ENCODE peak calls at places on chromosomes 11 and 22, in six cellular contexts. I is upper lobe of right lung, C is MM.1S, P is GM06990, G is lung, H is glutamatergic neuron. K is an unnamed sample.

GRCh38 chr22:37430941-37431340 is 3.7 kb upstream of the ELFN2 start:
- DNase-seq in G (no peak), I (no peak), H (no peak), C (no peak), P (no peak), K (no peak)

GRCh38 chr11:125923012-125923579 is 18.8 kb downstream of the DDX25 start:
- DNase-seq in C (peak; percentile 88), G (peak; percentile 64), I (peak; percentile 43), H (peak; percentile 70), P (no peak), K (no peak)

GRCh38 chr11:102552447-102553200 is 22.1 kb upstream of the MMP7 start:
- DNase-seq in C (no peak), H (no peak), G (peak; percentile 75), I (no peak), P (no peak), K (no peak)

GRCh38 chr22:23237841-23238240 is 57.5 kb downstream of the BCR start:
- DNase-seq in P (no peak), I (no peak), H (no peak), C (no peak), G (no peak), K (no peak)

GRCh38 chr11:117199061-117199915 is at the start of gene TAGLN:
- DNase-seq in I (peak; percentile 78), P (no peak), H (no peak), G (peak; percentile 64), C (no peak), K (no peak)

GRCh38 chr22:27100789-27101188 is 443.4 kb downstream of the MIAT start:
- DNase-seq in P (no peak), G (no peak), I (no peak), C (no peak), H (peak; percentile 74), K (no peak)

GRCh38 chr11:73326929-73327811 is 19.1 kb downstream of the ARHGEF17 start:
- DNase-seq in C (no peak), H (no peak), P (peak; percentile 66), G (no peak), I (no peak), K (no peak)

GRCh38 chr11:126723665-126724045 is 276.9 kb downstream of the KIRREL3 start:
- DNase-seq in P (no peak), H (no peak), G (no peak), C (no peak), I (no peak), K (no peak)

GRCh38 chr11:5737091-5737490 is 843 bp downstream of the OR56B1 start:
- DNase-seq in G (no peak), P (no peak), C (no peak), H (no peak), I (no peak), K (no peak)

GRCh38 chr11:46472662-46472994 is 81.1 kb upstream of the CHRM4 start:
- DNase-seq in G (no peak), P (no peak), H (no peak), C (no peak), I (no peak), K (no peak)

GRCh38 chr11:44943696-44944095 is 7.0 kb downstream of the TP53I11 start:
- DNase-seq in P (no peak), H (no peak), C (no peak), I (no peak), G (no peak), K (no peak)

GRCh38 chr11:28834877-28835276 is 726.7 kb downstream of the METTL15 start:
- DNase-seq in C (no peak), P (no peak), H (no peak), I (no peak), G (no peak), K (no peak)

GRCh38 chr11:19975414-19975990 is 184.8 kb downstream of the DBX1 start:
- DNase-seq in I (no peak), H (no peak), P (no peak), G (no peak), C (no peak), K (no peak)

GRCh38 chr11:26700536-26701235 is 21.2 kb downstream of the SLC5A12 start:
- DNase-seq in H (peak; percentile 66), C (no peak), P (no peak), I (no peak), G (no peak), K (no peak)

GRCh38 chr11:44894217-44894617 is 56.5 kb downstream of the TP53I11 start:
- DNase-seq in G (no peak), P (peak; percentile 26), I (peak; percentile 75), H (peak; percentile 93), C (peak; percentile 70), K (peak; percentile 47)

GRCh38 chr22:35149149-35149548 is 83.2 kb downstream of the ISX start:
- DNase-seq in C (no peak), G (no peak), P (no peak), I (peak; percentile 32), H (no peak), K (no peak)

GRCh38 chr11:64865286-64866172 is 12.9 kb downstream of the EHD1 start:
- DNase-seq in I (no peak), H (no peak), G (no peak), P (peak; percentile 71), C (peak; percentile 80), K (no peak)

GRCh38 chr11:76660533-76661305 is 9.8 kb downstream of the LRRC32 start:
- DNase-seq in H (peak; percentile 11), I (peak; percentile 63), C (no peak), G (no peak), P (no peak), K (no peak)

GRCh38 chr22:33248927-33249326 is 190.7 kb upstream of the SYN3 start:
- DNase-seq in G (no peak), C (no peak), I (no peak), H (no peak), P (no peak), K (no peak)

GRCh38 chr11:9568854-9569587 is 4.4 kb upstream of the WEE1 start:
- DNase-seq in C (peak; percentile 42), H (no peak), P (peak; percentile 52), I (no peak), G (peak; percentile 64), K (no peak)

GRCh38 chr11:16926868-16927267 is 87.3 kb downstream of the PLEKHA7 start:
- DNase-seq in H (no peak), P (no peak), G (no peak), I (no peak), C (no peak), K (no peak)

GRCh38 chr22:19910180-19910744 is 31.3 kb upstream of the COMT start:
- DNase-seq in G (no peak), P (no peak), C (no peak), I (no peak), H (no peak), K (no peak)

GRCh38 chr11:45580399-45580798 is 85.0 kb downstream of the CHST1 start:
- DNase-seq in P (no peak), G (no peak), H (no peak), I (peak; percentile 37), C (peak; percentile 40), K (no peak)

GRCh38 chr11:18105086-18105801 is 638 bp downstream of the SAAL1 start:
- DNase-seq in G (no peak), P (no peak), C (no peak), I (no peak), H (no peak), K (no peak)

DNA sequence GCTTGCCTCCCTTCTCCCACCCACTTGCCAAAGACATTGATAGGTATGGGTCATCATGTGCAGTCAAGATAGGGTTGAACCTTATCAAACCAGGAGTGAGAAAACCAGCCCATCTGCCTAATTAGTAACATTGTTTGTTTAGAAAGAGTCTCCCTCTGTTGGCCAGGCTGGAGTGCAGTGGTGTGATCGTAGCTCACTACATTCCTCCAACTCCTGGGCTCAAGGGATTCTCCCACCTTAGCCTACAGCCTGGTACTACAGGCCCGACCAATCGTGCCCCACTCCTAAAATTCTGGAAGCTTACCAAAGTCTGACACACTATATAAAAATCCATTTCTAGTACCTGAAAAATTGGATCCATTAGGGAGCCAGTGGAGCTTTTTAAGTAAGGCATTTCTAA is 4.5 kb downstream of the C11orf71 start:
- DNase-seq in H (no peak), C (peak; percentile 31), P (no peak), G (no peak), I (no peak), K (no peak)
- TF ChIP-seq CTCF in H (no peak), C (peak; percentile 45), P (peak; percentile 45), G (no peak), I (peak; percentile 19), K (no peak)

GRCh38 chr11:13836666-13837065 is 125.9 kb upstream of the SPON1 start:
- DNase-seq in H (no peak), P (no peak), C (no peak), G (no peak), I (no peak), K (no peak)

GRCh38 chr11:13831707-13832106 is 130.8 kb upstream of the SPON1 start:
- DNase-seq in C (no peak), H (no peak), I (no peak), G (no peak), P (no peak), K (no peak)

GRCh38 chr11:13837286-13837685 is 125.2 kb upstream of the SPON1 start:
- DNase-seq in I (no peak), G (no peak), H (no peak), C (no peak), P (no peak), K (no peak)

GRCh38 chr11:13834463-13834862 is 128.1 kb upstream of the SPON1 start:
- DNase-seq in G (no peak), H (peak; percentile 47), P (no peak), I (no peak), C (no peak), K (no peak)
- TF ChIP-seq CTCF in G (no peak), H (peak; percentile 72), P (peak; percentile 29), I (no peak), C (peak; percentile 23), K (peak; percentile 30)

DNA sequence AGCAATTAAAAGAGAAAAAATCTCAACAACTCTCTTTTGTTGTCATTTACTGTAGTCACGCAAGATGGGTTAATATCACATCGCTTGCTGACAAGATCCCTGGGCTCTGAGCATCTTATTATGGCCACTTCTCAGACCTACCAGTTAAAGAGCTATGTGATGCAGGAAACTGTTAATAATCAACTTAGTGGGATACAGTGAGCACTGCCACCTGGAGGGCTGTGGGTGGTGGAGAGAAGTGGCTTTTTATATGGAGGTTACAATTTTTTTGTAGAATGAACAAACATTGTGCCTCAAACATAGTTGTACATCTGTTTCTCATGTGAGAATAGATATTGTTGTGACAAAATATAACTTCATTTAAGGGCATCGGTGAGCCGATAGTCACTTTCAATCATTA is 181.0 kb downstream of the TENM4 start:
- DNase-seq in H (no peak), G (no peak), I (no peak), C (no peak), P (no peak), K (no peak)
- TF ChIP-seq CTCF in H (no peak), G (no peak), I (no peak), C (no peak), P (no peak), K (no peak)

DNA sequence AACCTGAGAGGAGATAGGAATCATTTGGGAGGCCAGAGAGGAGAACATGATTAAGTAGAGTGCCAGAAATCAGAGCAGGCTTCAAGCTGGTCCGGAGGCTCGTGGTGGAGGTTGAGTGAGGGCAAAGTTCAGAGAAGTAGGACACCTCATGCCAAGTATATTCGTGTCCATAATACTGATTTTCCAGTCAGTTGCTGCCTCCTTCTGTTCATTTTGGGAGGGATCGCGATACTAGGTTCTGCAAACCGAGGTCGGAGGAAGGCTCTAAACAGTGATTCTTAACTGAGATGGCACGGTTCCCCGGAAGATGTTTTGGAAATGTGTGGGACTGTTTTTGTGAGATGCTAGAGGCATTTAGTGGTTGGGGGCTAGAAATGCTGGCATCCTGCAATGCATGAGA is 13.6 kb upstream of the CD3E start:
- DNase-seq in G (peak; percentile 50), H (no peak), P (no peak), I (no peak), C (no peak), K (no peak)
- TF ChIP-seq CTCF in G (peak; percentile 62), H (no peak), P (peak; percentile 25), I (peak; percentile 56), C (peak; percentile 25), K (peak; percentile 48)

GRCh38 chr11:75159081-75159953 is 8.4 kb downstream of the SLCO2B1 start:
- DNase-seq in G (no peak), I (no peak), P (no peak), C (no peak), H (no peak), K (no peak)
- TF ChIP-seq CTCF in G (no peak), I (no peak), P (no peak), C (no peak), H (no peak), K (no peak)